ENCODE peak calls at places on chromosomes 4 and X, in four cellular contexts. N is AG04450, B is WERI-Rb-1, H is psoas muscle. J is an unnamed sample.

GRCh38 chr4:173538148-173538902 is 8.3 kb upstream of the HAND2 start:
- DNase-seq in H (no peak), B (no peak), N (no peak), J (no peak)

GRCh38 chr4:110625593-110626292 is 2.9 kb upstream of the PITX2 start:
- DNase-seq in B (no peak), N (no peak), H (no peak), J (no peak)

GRCh38 chr4:123102897-123103489 is 180.6 kb upstream of the NUDT6 start:
- DNase-seq in N (no peak), B (no peak), H (no peak), J (no peak)

GRCh38 chrX:108701633-108702032 is 34.7 kb downstream of the IRS4 start:
- DNase-seq in H (no peak), B (no peak), N (no peak), J (no peak)

GRCh38 chr4:16139066-16139945 is 55.5 kb upstream of the PROM1 start:
- DNase-seq in N (no peak), H (no peak), B (no peak), J (no peak)

GRCh38 chrX:439719-440118 is 53.0 kb upstream of the PPP2R3B start:
- DNase-seq in B (no peak), N (no peak), H (no peak), J (no peak)

GRCh38 chr4:139921551-139922184 is 232.3 kb downstream of the MAML3 start:
- DNase-seq in H (no peak), B (peak), N (no peak), J (no peak)

GRCh38 chr4:3819210-3819919 is 53.2 kb downstream of the ADRA2C start:
- DNase-seq in B (no peak), H (peak), N (no peak), J (no peak)

GRCh38 chrX:29257516-29257915 is 670.3 kb downstream of the IL1RAPL1 start:
- DNase-seq in H (no peak), B (no peak), N (peak), J (no peak)

GRCh38 chr4:112403072-112403945 is 106.1 kb downstream of the ALPK1 start:
- DNase-seq in B (no peak), N (no peak), H (no peak), J (no peak)

GRCh38 chr4:167842487-167842886 is 249.8 kb upstream of the ANXA10 start:
- DNase-seq in N (no peak), B (no peak), H (no peak), J (no peak)

GRCh38 chr4:40246547-40246900 is 49.7 kb downstream of the RHOH start:
- DNase-seq in N (no peak), H (no peak), B (no peak), J (no peak)

GRCh38 chr4:139562067-139562684 is 6.2 kb upstream of the SETD7 start:
- DNase-seq in N (no peak), B (no peak), H (no peak), J (no peak)

GRCh38 chr4:5050520-5050955 is 742 bp upstream of the STK32B start:
- DNase-seq in H (peak), N (peak), B (peak), J (peak)

GRCh38 chrX:41600266-41600665 is 88.5 kb upstream of the GPR34 start:
- DNase-seq in N (peak), B (no peak), H (no peak), J (no peak)

GRCh38 chr4:54281060-54281781 is 52.1 kb downstream of the PDGFRA start:
- DNase-seq in N (peak), B (no peak), H (peak), J (peak)

GRCh38 chr4:56655209-56655626 is 25.9 kb downstream of the HOPX start:
- DNase-seq in H (peak), N (no peak), B (no peak), J (peak)

GRCh38 chr4:98633159-98633558 is 25.3 kb downstream of the TSPAN5 start:
- DNase-seq in B (no peak), N (no peak), H (no peak), J (no peak)

GRCh38 chrX:150544222-150544787 is 24.1 kb upstream of the MTM1 start:
- DNase-seq in N (no peak), B (no peak), H (no peak), J (no peak)

GRCh38 chr4:139214039-139214534 is 37.1 kb upstream of the ELF2 start:
- DNase-seq in H (peak), N (no peak), B (peak), J (peak)

GRCh38 chrX:18354369-18355329 is at the start of gene SCML2:
- DNase-seq in B (peak), H (peak), N (no peak), J (peak)

GRCh38 chr4:6362896-6363295 is 93.2 kb downstream of the WFS1 start:
- DNase-seq in H (no peak), N (no peak), B (no peak), J (no peak)

GRCh38 chr4:10690185-10690907 is 5.8 kb upstream of the CLNK start:
- DNase-seq in B (no peak), H (no peak), N (no peak), J (no peak)

GRCh38 chr4:184826315-184827266 is 823 bp upstream of the ACSL1 start:
- DNase-seq in H (peak), B (peak), N (no peak), J (peak)

GRCh38 chr4:148737071-148737470 is 294.9 kb upstream of the NR3C2 start:
- DNase-seq in B (no peak), H (no peak), N (no peak), J (no peak)

GRCh38 chr4:163017135-163017534 is 149.6 kb downstream of the NAF1 start:
- DNase-seq in H (no peak), B (no peak), N (no peak), J (no peak)

GRCh38 chr4:107619065-107619464 is 101.0 kb downstream of the PAPSS1 start:
- DNase-seq in H (peak), B (no peak), N (peak), J (no peak)

J was measured in adrenal gland.